ENCODE peak calls at places on chromosomes 5 and 9, in nine cellular contexts. H, I, U, A, L, X, V, W and O are unnamed samples.

GRCh38 chr9:134477927-134478326 is 151.7 kb downstream of the RXRA start:
- DNase-seq in H (no peak), I (no peak), U (no peak), A (no peak), L (no peak), X (no peak), V (no peak), W (no peak), O (no peak)

GRCh38 chr5:582936-583635 is 29.1 kb upstream of the CEP72 start:
- DNase-seq in H (no peak), I (no peak), U (no peak), A (no peak), L (no peak), X (no peak), V (no peak), W (no peak), O (no peak)

GRCh38 chr5:123181394-123181801 is 92.4 kb downstream of the PRDM6 start:
- DNase-seq in H (no peak), I (no peak), U (no peak), A (no peak), L (no peak), X (no peak), V (no peak), W (no peak), O (no peak)

GRCh38 chr5:154829589-154830218 is 20.7 kb downstream of the FAXDC2 start:
- DNase-seq in H (peak), I (no peak), U (no peak), A (peak), L (peak), X (no peak), V (no peak), W (no peak), O (no peak)

GRCh38 chr9:249025-249424 is 34.4 kb downstream of the DOCK8 start:
- DNase-seq in H (no peak), I (no peak), U (no peak), A (peak), L (no peak), X (no peak), V (no peak), W (peak), O (no peak)

GRCh38 chr5:13987843-13988464 is 43.5 kb upstream of the DNAH5 start:
- DNase-seq in H (peak), I (peak), U (peak), A (peak), L (peak), X (peak), V (no peak), W (no peak), O (no peak)

GRCh38 chr5:132433141-132433540 is 57.4 kb downstream of the IRF1 start:
- DNase-seq in H (no peak), I (no peak), U (no peak), A (no peak), L (no peak), X (no peak), V (no peak), W (no peak), O (no peak)

GRCh38 chr9:74285075-74285474 is 212.1 kb upstream of the RORB start:
- DNase-seq in H (no peak), I (no peak), U (no peak), A (no peak), L (no peak), X (no peak), V (no peak), W (no peak), O (no peak)

GRCh38 chr9:96031366-96031824 is 155.9 kb downstream of the ERCC6L2 start:
- DNase-seq in H (no peak), I (no peak), U (no peak), A (no peak), L (peak), X (no peak), V (peak), W (no peak), O (no peak)

GRCh38 chr5:74272019-74272775 is 368.3 kb downstream of the ENC1 start:
- DNase-seq in H (no peak), I (no peak), U (peak), A (no peak), L (no peak), X (no peak), V (no peak), W (no peak), O (peak)

GRCh38 chr9:123656565-123656964 is 273.4 kb downstream of the DENND1A start:
- DNase-seq in H (no peak), I (no peak), U (no peak), A (no peak), L (no peak), X (no peak), V (no peak), W (no peak), O (no peak)

GRCh38 chr9:129489838-129490582 is 130.9 kb downstream of the C9orf50 start:
- DNase-seq in H (no peak), I (no peak), U (no peak), A (peak), L (no peak), X (no peak), V (no peak), W (peak), O (no peak)

GRCh38 chr9:91308144-91308543 is 53.6 kb downstream of the AUH start:
- DNase-seq in H (no peak), I (no peak), U (no peak), A (no peak), L (no peak), X (no peak), V (no peak), W (no peak), O (no peak)

GRCh38 chr5:93924628-93925027 is 183.2 kb upstream of the POU5F2 start:
- DNase-seq in H (no peak), I (no peak), U (no peak), A (no peak), L (no peak), X (no peak), V (no peak), W (no peak), O (no peak)

GRCh38 chr5:103358305-103358996 is 99.9 kb downstream of the MACIR start:
- DNase-seq in H (no peak), I (peak), U (no peak), A (no peak), L (no peak), X (no peak), V (no peak), W (no peak), O (no peak)

GRCh38 chr5:33675958-33676464 is 215.8 kb downstream of the ADAMTS12 start:
- DNase-seq in H (no peak), I (no peak), U (no peak), A (no peak), L (no peak), X (no peak), V (no peak), W (no peak), O (no peak)

GRCh38 chr5:68884893-68885292 is 208.9 kb upstream of the SLC30A5 start:
- DNase-seq in H (peak), I (peak), U (peak), A (no peak), L (peak), X (no peak), V (no peak), W (no peak), O (no peak)